ENCODE peak calls at places on chromosomes 2 and 18, in eight cellular contexts. G is HEK293T; I is GM20000; T is aorta; N is stimulated activated CD8-positive, alpha-beta memory T cell treated with anti-CD3 and anti-CD28 coated beads, Interleukin-15, amount 100 ng/mL, for 24 hours; O is hippocampal formation; Q is activated T-cell treated with anti-CD3 and anti-CD28 coated beads for 1 hour; E is RWPE1. J is an unnamed sample.
A peak's percentile ranks its signal among the peaks of the same experiment; 100 is the strongest.

GRCh38 chr2:169979025-169979424 is 151.8 kb downstream of the UBR3 start:
- DNase-seq in G (no peak), I (no peak), T (no peak), N (no peak), O (no peak), Q (no peak), E (no peak), J (no peak)

GRCh38 chr18:55387139-55387984 is 200.6 kb downstream of the TCF4 start:
- DNase-seq in G (no peak), I (no peak), T (no peak), N (no peak), O (no peak), Q (no peak), E (no peak), J (no peak)

GRCh38 chr2:169360984-169361705 is 1.2 kb downstream of the LRP2 start:
- DNase-seq in G (peak; percentile 47), I (no peak), T (no peak), N (no peak), O (no peak), Q (no peak), E (no peak), J (no peak)

GRCh38 chr2:207833265-207833751 is 63.6 kb upstream of the FZD5 start:
- DNase-seq in G (no peak), I (peak; percentile 65), T (no peak), N (no peak), O (no peak), Q (no peak), E (no peak), J (no peak)

GRCh38 chr18:44693030-44693784 is 12.5 kb downstream of the SETBP1 start:
- DNase-seq in G (no peak), I (no peak), T (no peak), N (no peak), O (no peak), Q (no peak), E (peak; percentile 26), J (no peak)

GRCh38 chr2:166675553-166675952 is 181.5 kb upstream of the SCN7A start:
- DNase-seq in G (no peak), I (no peak), T (no peak), N (no peak), O (no peak), Q (no peak), E (no peak), J (no peak)

GRCh38 chr2:73112913-73113633 is at the start of gene RAB11FIP5:
- DNase-seq in G (peak; percentile 86), I (peak; percentile 85), T (peak; percentile 85), N (peak; percentile 44), O (peak; percentile 59), Q (peak; percentile 71), E (peak; percentile 75), J (peak; percentile 82)

GRCh38 chr2:144115892-144116291 is 404.0 kb downstream of the ZEB2 start:
- DNase-seq in G (no peak), I (no peak), T (no peak), N (no peak), O (no peak), Q (no peak), E (no peak), J (no peak)

GRCh38 chr2:223815186-223815883 is 22.0 kb downstream of the AP1S3 start:
- DNase-seq in G (peak; percentile 74), I (no peak), T (no peak), N (no peak), O (no peak), Q (no peak), E (peak; percentile 90), J (no peak)

GRCh38 chr18:76580288-76580962 is 85.4 kb upstream of the ZNF516 start:
- DNase-seq in G (no peak), I (no peak), T (no peak), N (no peak), O (no peak), Q (no peak), E (no peak), J (no peak)

GRCh38 chr2:240948905-240949790 is 43.0 kb downstream of the CROCC2 start:
- DNase-seq in G (no peak), I (no peak), T (peak; percentile 32), N (no peak), O (no peak), Q (no peak), E (no peak), J (no peak)

GRCh38 chr18:47893047-47893446 is 37.4 kb downstream of the SMAD2 start:
- DNase-seq in G (peak; percentile 20), I (no peak), T (no peak), N (no peak), O (no peak), Q (no peak), E (no peak), J (no peak)

GRCh38 chr2:23668756-23669304 is 258.1 kb downstream of the ATAD2B start:
- DNase-seq in G (no peak), I (no peak), T (no peak), N (no peak), O (no peak), Q (no peak), E (no peak), J (no peak)

GRCh38 chr2:31191931-31192330 is 25.4 kb downstream of the CAPN14 start:
- DNase-seq in G (no peak), I (no peak), T (no peak), N (no peak), O (no peak), Q (no peak), E (no peak), J (no peak)

GRCh38 chr2:204950695-204951094 is 405.4 kb downstream of the PARD3B start:
- DNase-seq in G (no peak), I (no peak), T (no peak), N (no peak), O (no peak), Q (no peak), E (no peak), J (no peak)

GRCh38 chr2:12717988-12718661 is 1.4 kb downstream of the TRIB2 start:
- DNase-seq in G (no peak), I (peak; percentile 47), T (no peak), N (no peak), O (no peak), Q (peak; percentile 15), E (peak; percentile 25), J (peak; percentile 66)

GRCh38 chr2:236163483-236164200 is 4.5 kb downstream of the GBX2 start:
- DNase-seq in G (no peak), I (peak; percentile 30), T (no peak), N (no peak), O (no peak), Q (no peak), E (no peak), J (no peak)

GRCh38 chr18:41266616-41267015 is 688.4 kb upstream of the PIK3C3 start:
- DNase-seq in G (no peak), I (no peak), T (no peak), N (no peak), O (no peak), Q (no peak), E (no peak), J (no peak)

GRCh38 chr2:39947294-39948015 is 168.4 kb upstream of the THUMPD2 start:
- DNase-seq in G (no peak), I (no peak), T (no peak), N (no peak), O (no peak), Q (no peak), E (no peak), J (no peak)

GRCh38 chr2:3349211-3349693 is 28.4 kb downstream of the EIPR1 start:
- DNase-seq in G (no peak), I (no peak), T (no peak), N (no peak), O (peak; percentile 44), Q (no peak), E (no peak), J (no peak)

GRCh38 chr2:219250044-219250781 is 2.8 kb upstream of the TUBA4B start:
- DNase-seq in G (no peak), I (no peak), T (no peak), N (no peak), O (no peak), Q (no peak), E (no peak), J (peak; percentile 38)

J was measured in NAMALWA.